ENCODE peak calls at places on chromosomes 16 and 17, in six cellular contexts. J is AG04449, A is fibroblast of lung, Z is fibroblast of pulmonary artery, Y is AG09309, P is cardiac fibroblast. M is an unnamed sample.

GRCh38 chr16:88760424-88761142 is 24.4 kb downstream of the PIEZO1 start:
- DNase-seq in J (no peak), A (no peak), Z (no peak), Y (no peak), P (no peak), M (no peak)

GRCh38 chr17:58331815-58332719 is 3.5 kb upstream of the TSPOAP1 start:
- DNase-seq in J (no peak), A (no peak), Z (no peak), Y (no peak), P (no peak), M (no peak)

GRCh38 chr16:82664181-82664580 is 37.4 kb downstream of the CDH13 start:
- DNase-seq in J (no peak), A (no peak), Z (no peak), Y (no peak), P (no peak), M (no peak)

GRCh38 chr17:58532555-58532951 is 18.1 kb upstream of the MTMR4 start:
- DNase-seq in J (no peak), A (no peak), Z (no peak), Y (no peak), P (no peak), M (no peak)

GRCh38 chr17:78284146-78284545 is 52.7 kb downstream of the TMEM235 start:
- DNase-seq in J (peak), A (no peak), Z (peak), Y (peak), P (peak), M (no peak)

GRCh38 chr16:9042943-9043680 is 48.3 kb upstream of the HAPSTR1 start:
- DNase-seq in J (peak), A (peak), Z (peak), Y (peak), P (peak), M (no peak)

GRCh38 chr17:68709995-68710780 is 109.0 kb upstream of the FAM20A start:
- DNase-seq in J (peak), A (peak), Z (no peak), Y (peak), P (peak), M (no peak)

GRCh38 chr16:79331064-79331463 is 269.5 kb downstream of the MAF start:
- DNase-seq in J (no peak), A (no peak), Z (no peak), Y (no peak), P (no peak), M (no peak)

GRCh38 chr16:67814567-67814966 is 7.9 kb downstream of the TSNAXIP1 start:
- DNase-seq in J (no peak), A (no peak), Z (no peak), Y (no peak), P (no peak), M (no peak)

GRCh38 chr17:49285716-49286115 is 55.1 kb upstream of the PHOSPHO1 start:
- DNase-seq in J (no peak), A (no peak), Z (no peak), Y (no peak), P (no peak), M (no peak)

GRCh38 chr16:24954137-24954536 is 61.0 kb downstream of the ARHGAP17 start:
- DNase-seq in J (no peak), A (no peak), Z (no peak), Y (no peak), P (no peak), M (no peak)

GRCh38 chr16:24962747-24963146 is 52.4 kb downstream of the ARHGAP17 start:
- DNase-seq in J (no peak), A (no peak), Z (no peak), Y (no peak), P (no peak), M (no peak)

GRCh38 chr16:24955975-24956731 is 59.0 kb downstream of the ARHGAP17 start:
- DNase-seq in J (no peak), A (no peak), Z (no peak), Y (no peak), P (no peak), M (no peak)

GRCh38 chr16:24953721-24954120 is 61.4 kb downstream of the ARHGAP17 start:
- DNase-seq in J (no peak), A (no peak), Z (no peak), Y (no peak), P (no peak), M (no peak)

GRCh38 chr16:24957887-24958286 is 57.3 kb downstream of the ARHGAP17 start:
- DNase-seq in J (no peak), A (no peak), Z (no peak), Y (no peak), P (no peak), M (no peak)
- TF ChIP-seq CTCF in J (no peak), A (no peak), Z (no peak), Y (no peak), P (no peak), M (no peak)

GRCh38 chr16:87311387-87311786 is 5.8 kb downstream of the C16orf95 start:
- DNase-seq in J (no peak), A (no peak), Z (no peak), Y (no peak), P (no peak), M (no peak)
- TF ChIP-seq CTCF in J (no peak), A (no peak), Z (no peak), Y (no peak), P (no peak), M (no peak)

DNA sequence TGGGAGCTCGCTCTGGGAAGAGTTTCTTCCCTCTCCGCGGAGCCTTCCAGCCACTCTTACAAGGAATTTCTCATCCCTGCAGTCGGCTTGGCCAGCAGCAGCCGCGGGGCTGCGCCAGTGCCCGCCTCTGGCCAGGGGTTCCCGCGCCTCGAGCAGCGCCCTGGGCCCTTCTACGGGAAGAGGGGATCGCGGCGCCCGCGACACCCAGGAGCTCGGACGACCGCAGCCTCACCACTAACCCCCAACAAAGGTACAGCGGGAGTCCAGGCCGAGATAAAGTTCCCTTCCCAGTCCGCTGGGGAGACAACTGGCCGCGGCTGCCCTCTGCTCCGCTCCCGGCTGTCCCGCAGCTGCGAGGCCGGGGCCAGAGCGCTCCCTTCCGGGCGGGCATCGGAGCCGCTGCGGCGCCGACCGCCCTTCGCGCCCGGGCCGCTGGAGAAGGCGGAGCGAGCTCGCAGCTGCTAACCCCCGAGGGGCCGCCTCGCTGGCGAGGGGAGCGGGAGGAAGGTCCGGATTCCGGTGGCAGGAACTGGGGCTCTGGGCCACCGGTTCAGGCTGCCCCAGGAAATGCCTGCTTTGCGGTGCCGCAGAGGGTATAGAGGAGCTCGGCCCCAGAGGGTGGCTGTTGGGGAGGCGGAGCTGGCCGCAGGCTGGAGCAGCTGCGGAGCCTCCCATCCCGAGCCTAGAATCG is 3.6 kb upstream of the HS3ST3B1 start:
- DNase-seq in J (no peak), A (peak), Z (peak), Y (no peak), P (peak), M (peak)
- TF ChIP-seq CTCF in J (peak), A (peak), Z (no peak), Y (peak), P (peak), M (no peak)

DNA sequence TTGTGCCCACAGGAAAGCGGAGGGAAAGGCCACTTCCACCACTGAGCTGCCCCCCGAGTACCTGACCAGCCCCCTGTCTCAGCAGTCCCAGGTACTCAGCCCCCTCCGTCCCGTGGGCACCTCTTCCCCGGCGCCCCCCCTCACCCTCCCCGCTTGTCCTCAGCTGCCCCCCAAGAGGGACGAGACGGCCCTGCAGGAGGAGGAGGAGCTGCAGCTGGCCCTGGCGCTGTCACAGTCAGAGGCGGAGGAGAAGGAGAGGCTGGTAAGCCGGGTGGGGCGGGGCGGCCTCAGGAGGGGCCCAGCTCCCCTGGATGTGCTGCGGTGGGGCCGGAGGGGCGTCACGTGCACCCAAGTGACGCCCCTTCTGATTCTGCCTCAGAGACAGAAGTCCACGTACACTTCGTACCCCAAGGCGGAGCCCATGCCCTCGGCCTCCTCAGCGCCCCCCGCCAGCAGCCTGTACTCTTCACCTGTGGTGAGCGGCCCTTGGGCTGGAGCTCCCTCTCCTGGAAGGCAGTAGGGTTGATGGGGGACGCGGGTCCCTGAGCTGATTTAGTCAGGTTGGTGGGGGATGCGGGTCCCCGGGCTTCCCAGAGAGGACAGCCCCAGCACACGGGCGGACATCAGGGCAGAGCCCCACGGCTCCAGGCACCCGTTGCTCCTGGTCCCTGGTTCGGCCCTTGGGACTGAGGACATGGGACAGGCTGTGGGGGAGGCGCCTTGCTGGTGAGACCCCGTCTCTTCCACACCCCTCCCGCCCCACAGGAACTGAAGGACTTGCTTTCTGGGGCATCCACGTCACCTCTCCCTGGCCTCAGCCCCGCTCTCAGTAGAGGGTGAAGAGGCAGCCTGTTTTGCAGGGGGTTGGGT is 9.4 kb upstream of the MRPL12 start:
- DNase-seq in J (no peak), A (no peak), Z (no peak), Y (no peak), P (no peak), M (no peak)
- TF ChIP-seq CTCF in J (no peak), A (no peak), Z (no peak), Y (no peak), P (no peak), M (no peak)

DNA sequence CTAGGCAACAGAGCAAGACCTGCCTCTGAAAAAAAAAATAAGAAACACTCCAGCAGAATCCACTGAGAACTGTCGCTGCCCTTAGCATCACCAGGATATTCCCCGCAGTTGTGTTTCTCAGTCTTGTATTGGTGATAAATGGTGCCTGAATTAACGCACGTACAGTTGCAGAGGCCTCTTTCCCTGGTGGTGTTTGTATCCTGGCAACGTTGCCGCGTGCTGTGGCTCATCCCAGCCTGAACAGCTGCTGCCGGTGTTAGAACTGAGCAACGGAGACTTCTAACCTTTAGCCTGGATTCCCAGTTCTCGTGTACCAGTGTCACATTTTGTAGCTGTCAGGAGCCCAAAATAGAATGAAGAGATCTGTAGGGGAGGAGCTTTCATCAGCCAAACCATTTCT is 4.8 kb downstream of the MLYCD start:
- DNase-seq in J (no peak), A (peak), Z (peak), Y (no peak), P (peak), M (no peak)
- TF ChIP-seq CTCF in J (no peak), A (no peak), Z (no peak), Y (no peak), P (no peak), M (no peak)

GRCh38 chr17:44759096-44759915 is 518 bp downstream of the ADAM11 start:
- DNase-seq in J (no peak), A (no peak), Z (no peak), Y (no peak), P (no peak), M (peak)
- TF ChIP-seq CTCF in J (no peak), A (no peak), Z (no peak), Y (peak), P (no peak), M (peak)

GRCh38 chr16:66521951-66522771 is 27.8 kb downstream of the TK2 start:
- DNase-seq in J (no peak), A (peak), Z (peak), Y (no peak), P (peak), M (no peak)

GRCh38 chr16:66523861-66524354 is 26.0 kb downstream of the TK2 start:
- DNase-seq in J (no peak), A (no peak), Z (peak), Y (no peak), P (peak), M (no peak)

GRCh38 chr16:66522816-66523590 is 26.9 kb downstream of the TK2 start:
- DNase-seq in J (no peak), A (no peak), Z (no peak), Y (no peak), P (no peak), M (no peak)

GRCh38 chr16:66525396-66526180 is 24.3 kb downstream of the TK2 start:
- DNase-seq in J (no peak), A (peak), Z (no peak), Y (peak), P (peak), M (no peak)

DNA sequence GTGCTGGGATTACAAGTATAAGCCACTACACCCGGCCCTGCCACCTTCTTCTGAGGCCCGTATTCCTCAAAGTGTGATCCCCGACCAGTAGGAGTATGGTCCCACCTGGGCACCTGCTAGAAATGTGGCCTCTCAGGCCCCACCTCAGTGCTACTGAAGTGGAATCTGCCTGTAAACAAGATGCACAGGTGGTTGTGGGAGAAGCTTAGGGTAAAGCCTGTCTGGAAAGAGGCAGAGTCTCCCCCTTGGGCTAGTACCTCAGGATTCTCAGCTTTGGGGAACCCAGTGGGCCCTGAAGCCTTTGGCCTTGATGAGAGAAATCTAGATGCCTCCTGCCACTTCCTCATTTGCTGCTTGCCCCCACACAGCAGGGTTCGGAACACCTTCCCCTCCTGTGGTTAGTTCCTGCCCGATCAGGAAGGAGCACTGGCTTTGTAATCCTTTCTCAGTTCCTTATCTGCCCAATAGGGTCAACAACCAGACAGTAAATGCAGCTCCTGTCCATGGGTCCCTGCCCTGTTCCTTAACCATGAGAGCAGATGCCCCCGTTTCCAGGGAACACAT is 25.2 kb downstream of the TK2 start:
- DNase-seq in J (no peak), A (no peak), Z (no peak), Y (no peak), P (no peak), M (no peak)
- TF ChIP-seq CTCF in J (no peak), A (no peak), Z (no peak), Y (no peak), P (no peak), M (no peak)